ENCODE peak calls at places on chromosomes 1 and 21, in five cellular contexts. B is neural crest cell, V is pancreas, I is left ventricle myocardium inferior, X is PC-9. A is an unnamed sample.

GRCh38 chr1:109637446-109637845 is 17.8 kb downstream of the AMPD2 start:
- DNase-seq in B (no peak), V (no peak), I (no peak), X (no peak), A (no peak)

GRCh38 chr1:209150114-209150513 is 433.4 kb upstream of the CAMK1G start:
- DNase-seq in B (peak), V (no peak), I (no peak), X (peak), A (peak)

GRCh38 chr1:220186752-220187151 is 85.5 kb downstream of the RAB3GAP2 start:
- DNase-seq in B (no peak), V (no peak), I (no peak), X (no peak), A (no peak)

GRCh38 chr1:6581561-6582305 is 1.9 kb downstream of the ZBTB48 start:
- DNase-seq in B (no peak), V (peak), I (no peak), X (no peak), A (no peak)

GRCh38 chr1:103788377-103788776 is 38.7 kb downstream of the AMY1C start:
- DNase-seq in B (no peak), V (no peak), I (no peak), X (no peak), A (no peak)

GRCh38 chr1:45493116-45493697 is 2.2 kb upstream of the TESK2 start:
- DNase-seq in B (peak), V (peak), I (no peak), X (peak), A (peak)

GRCh38 chr1:222370911-222371717 is 176.8 kb downstream of the HHIPL2 start:
- DNase-seq in B (no peak), V (no peak), I (no peak), X (peak), A (no peak)

GRCh38 chr1:89820423-89821321 is at the start of gene LRRC8D:
- DNase-seq in B (peak), V (peak), I (peak), X (peak), A (peak)

GRCh38 chr21:41761211-41762181 is 5.4 kb downstream of the RIPK4 start:
- DNase-seq in B (no peak), V (no peak), I (peak), X (peak), A (no peak)

GRCh38 chr1:9798236-9799130 is 25.3 kb downstream of the CLSTN1 start:
- DNase-seq in B (no peak), V (no peak), I (no peak), X (no peak), A (no peak)

GRCh38 chr1:181135462-181135781 is 46.9 kb downstream of the IER5 start:
- DNase-seq in B (no peak), V (peak), I (no peak), X (no peak), A (no peak)

GRCh38 chr1:181136738-181137122 is 48.2 kb downstream of the IER5 start:
- DNase-seq in B (no peak), V (peak), I (no peak), X (no peak), A (no peak)

GRCh38 chr1:181137217-181137743 is 48.8 kb downstream of the IER5 start:
- DNase-seq in B (no peak), V (no peak), I (no peak), X (no peak), A (no peak)

GRCh38 chr1:181134543-181135461 is 46.3 kb downstream of the IER5 start:
- DNase-seq in B (no peak), V (no peak), I (no peak), X (peak), A (no peak)

GRCh38 chr1:181135815-181136737 is 47.6 kb downstream of the IER5 start:
- DNase-seq in B (no peak), V (peak), I (no peak), X (peak), A (no peak)
- TF ChIP-seq CTCF in B (no peak), V (no peak), I (no peak), X (no peak), A (no peak)

GRCh38 chr1:156172696-156173470 is 19.5 kb downstream of the SEMA4A start:
- DNase-seq in B (no peak), V (no peak), I (no peak), X (no peak), A (no peak)
- TF ChIP-seq CTCF in B (no peak), V (no peak), I (no peak), X (no peak), A (no peak)

GRCh38 chr1:95113684-95114083 is 3.5 kb upstream of the TLCD4 start:
- DNase-seq in B (no peak), V (no peak), I (no peak), X (no peak), A (no peak)
- TF ChIP-seq CTCF in B (no peak), V (no peak), I (no peak), X (no peak), A (no peak)

DNA sequence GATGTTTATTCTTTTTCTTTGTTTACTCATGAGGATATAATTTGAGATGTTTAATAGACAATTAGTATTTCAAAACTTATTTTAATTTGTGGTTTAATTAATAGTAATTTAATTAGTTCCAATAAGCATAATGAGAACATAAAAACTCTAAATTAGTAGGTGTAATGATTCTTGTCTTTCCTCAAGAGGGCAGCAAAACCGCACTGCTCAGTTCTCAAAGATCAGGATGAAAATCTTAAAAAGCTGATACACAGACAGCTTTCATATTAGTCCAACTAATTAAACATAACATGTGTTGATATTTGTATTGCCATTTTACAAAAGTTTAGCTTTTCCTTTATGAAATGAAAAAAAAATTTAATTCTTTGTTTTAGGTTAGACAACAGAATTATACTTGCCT is 106.7 kb upstream of the C21orf91 start:
- DNase-seq in B (no peak), V (no peak), I (no peak), X (no peak), A (peak)
- TF ChIP-seq CTCF in B (peak), V (peak), I (peak), X (peak), A (peak)

GRCh38 chr1:234691567-234691966 is 81.6 kb upstream of the IRF2BP2 start:
- DNase-seq in B (no peak), V (no peak), I (no peak), X (no peak), A (no peak)
- TF ChIP-seq CTCF in B (peak), V (no peak), I (peak), X (peak), A (peak)

GRCh38 chr1:65209005-65209885 is 61.2 kb downstream of the AK4 start:
- DNase-seq in B (peak), V (no peak), I (no peak), X (peak), A (peak)
- TF ChIP-seq CTCF in B (peak), V (peak), I (peak), X (peak), A (peak)

GRCh38 chr1:87869563-87869962 is 540.9 kb downstream of the LMO4 start:
- DNase-seq in B (no peak), V (no peak), I (no peak), X (no peak), A (no peak)
- TF ChIP-seq CTCF in B (no peak), V (no peak), I (no peak), X (no peak), A (no peak)

DNA sequence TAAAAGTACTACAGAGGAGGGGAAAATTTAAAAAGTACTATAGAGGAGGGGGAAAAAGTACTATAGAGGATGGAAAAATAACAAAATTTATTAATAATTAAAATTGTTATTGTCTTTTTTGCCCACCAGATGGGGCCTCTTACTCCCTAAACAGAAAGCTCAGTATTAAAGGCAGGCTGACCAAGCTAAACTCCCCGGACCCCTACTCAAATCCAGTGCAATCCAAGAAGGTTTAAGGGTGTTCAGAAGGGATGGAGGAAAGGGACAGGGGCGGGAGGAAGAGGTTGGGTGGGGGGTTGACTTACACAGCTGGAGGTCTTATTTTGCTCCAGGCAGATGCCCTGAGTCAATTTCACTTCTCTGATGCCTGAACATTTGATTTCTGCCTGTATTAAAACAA is 13.7 kb downstream of the CD34 start:
- DNase-seq in B (no peak), V (no peak), I (no peak), X (no peak), A (no peak)
- TF ChIP-seq CTCF in B (peak), V (peak), I (peak), X (peak), A (no peak)

DNA sequence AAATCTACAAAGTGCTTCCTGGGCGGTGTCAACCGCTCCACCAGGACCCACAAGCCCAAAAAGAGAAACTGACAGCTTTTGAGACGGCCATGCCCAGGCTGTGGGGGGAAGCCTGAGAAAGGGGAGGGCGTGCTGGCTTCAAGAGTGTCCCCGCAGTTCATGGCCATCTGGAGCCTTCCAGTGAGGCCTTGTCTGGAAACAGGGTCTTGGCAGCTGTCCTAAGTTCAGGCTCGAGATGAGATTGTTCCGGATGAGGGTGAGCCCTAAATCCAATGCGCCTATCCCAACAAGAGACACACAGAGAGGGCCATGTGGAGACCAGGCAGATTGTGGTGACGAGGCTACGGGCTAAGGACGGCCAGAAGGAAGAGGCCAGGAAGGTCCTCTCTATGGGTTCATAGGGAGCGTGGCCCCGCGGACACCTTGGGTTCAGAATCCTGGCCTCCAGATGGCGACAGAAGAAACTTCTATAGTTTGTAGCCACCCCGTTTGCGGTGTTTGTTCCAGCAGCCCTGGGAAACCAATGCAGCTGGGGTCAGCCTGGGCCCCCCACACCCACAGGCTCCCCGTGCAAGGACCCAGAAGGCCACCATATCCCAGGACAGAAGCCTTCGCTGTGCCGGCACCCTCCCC is 70.2 kb downstream of the ARHGEF16 start:
- DNase-seq in B (no peak), V (no peak), I (no peak), X (no peak), A (no peak)
- TF ChIP-seq CTCF in B (no peak), V (no peak), I (no peak), X (no peak), A (no peak)

GRCh38 chr1:164602480-164603093 is 43.6 kb downstream of the PBX1 start:
- DNase-seq in B (no peak), V (no peak), I (peak), X (peak), A (no peak)
- TF ChIP-seq CTCF in B (no peak), V (no peak), I (no peak), X (no peak), A (no peak)